ENCODE peak calls at places on chromosomes 1 and 21, in ten cellular contexts. One of them, this sample, is unnamed.

GRCh38 chr1:6497215-6497866 is 5.9 kb upstream of the PLEKHG5 start:
- DNase-seq in prostate gland: peak; percentile 45
- DNase-seq in CD8-positive, alpha-beta T cell: peak; percentile 55
- DNase-seq in suprapubic skin: no peak
- DNase-seq in upper lobe of right lung: no peak
- DNase-seq in left ventricle myocardium inferior: peak; percentile 68
- DNase-seq in pancreas: peak; percentile 42
- DNase-seq in adrenal gland: peak; percentile 83
- DNase-seq in H9: peak; percentile 71
- DNase-seq in heart right ventricle: peak; percentile 65
- DNase-seq in this sample: peak; percentile 65

GRCh38 chr21:14414932-14415508 is 32.1 kb upstream of the HSPA13 start:
- DNase-seq in prostate gland: no peak
- DNase-seq in CD8-positive, alpha-beta T cell: no peak
- DNase-seq in suprapubic skin: no peak
- DNase-seq in upper lobe of right lung: no peak
- DNase-seq in left ventricle myocardium inferior: no peak
- DNase-seq in pancreas: no peak
- DNase-seq in adrenal gland: no peak
- DNase-seq in H9: no peak
- DNase-seq in heart right ventricle: no peak
- DNase-seq in this sample: no peak

GRCh38 chr1:57908471-57908870 is 484.6 kb upstream of the DAB1 start:
- DNase-seq in prostate gland: no peak
- DNase-seq in CD8-positive, alpha-beta T cell: no peak
- DNase-seq in suprapubic skin: no peak
- DNase-seq in upper lobe of right lung: no peak
- DNase-seq in left ventricle myocardium inferior: no peak
- DNase-seq in pancreas: no peak
- DNase-seq in adrenal gland: no peak
- DNase-seq in H9: no peak
- DNase-seq in heart right ventricle: no peak
- DNase-seq in this sample: no peak

GRCh38 chr1:163737261-163737660 is 415.5 kb downstream of the NUF2 start:
- DNase-seq in prostate gland: no peak
- DNase-seq in CD8-positive, alpha-beta T cell: no peak
- DNase-seq in suprapubic skin: no peak
- DNase-seq in upper lobe of right lung: no peak
- DNase-seq in left ventricle myocardium inferior: no peak
- DNase-seq in pancreas: no peak
- DNase-seq in adrenal gland: no peak
- DNase-seq in H9: no peak
- DNase-seq in heart right ventricle: no peak
- DNase-seq in this sample: no peak

GRCh38 chr1:235448616-235449015 is 55.6 kb downstream of the B3GALNT2 start:
- DNase-seq in prostate gland: no peak
- DNase-seq in CD8-positive, alpha-beta T cell: no peak
- DNase-seq in suprapubic skin: no peak
- DNase-seq in upper lobe of right lung: no peak
- DNase-seq in left ventricle myocardium inferior: no peak
- DNase-seq in pancreas: no peak
- DNase-seq in adrenal gland: no peak
- DNase-seq in H9: no peak
- DNase-seq in heart right ventricle: no peak
- DNase-seq in this sample: no peak

GRCh38 chr1:245961137-245961540 is 545.9 kb downstream of the SMYD3 start:
- DNase-seq in prostate gland: no peak
- DNase-seq in CD8-positive, alpha-beta T cell: no peak
- DNase-seq in suprapubic skin: no peak
- DNase-seq in upper lobe of right lung: no peak
- DNase-seq in left ventricle myocardium inferior: no peak
- DNase-seq in pancreas: no peak
- DNase-seq in adrenal gland: no peak
- DNase-seq in H9: no peak
- DNase-seq in heart right ventricle: no peak
- DNase-seq in this sample: no peak

GRCh38 chr1:18578271-18578670 is 52.4 kb upstream of the PAX7 start:
- DNase-seq in prostate gland: no peak
- DNase-seq in CD8-positive, alpha-beta T cell: no peak
- DNase-seq in suprapubic skin: no peak
- DNase-seq in upper lobe of right lung: no peak
- DNase-seq in left ventricle myocardium inferior: no peak
- DNase-seq in pancreas: no peak
- DNase-seq in adrenal gland: no peak
- DNase-seq in H9: no peak
- DNase-seq in heart right ventricle: no peak
- DNase-seq in this sample: no peak

GRCh38 chr21:31194510-31195293 is 149.4 kb downstream of the TIAM1 start:
- DNase-seq in prostate gland: no peak
- DNase-seq in CD8-positive, alpha-beta T cell: no peak
- DNase-seq in suprapubic skin: no peak
- DNase-seq in upper lobe of right lung: no peak
- DNase-seq in left ventricle myocardium inferior: no peak
- DNase-seq in pancreas: no peak
- DNase-seq in adrenal gland: no peak
- DNase-seq in H9: no peak
- DNase-seq in heart right ventricle: no peak
- DNase-seq in this sample: peak; percentile 47

GRCh38 chr1:213541641-213542040 is 446.1 kb upstream of the PROX1 start:
- DNase-seq in prostate gland: no peak
- DNase-seq in CD8-positive, alpha-beta T cell: no peak
- DNase-seq in suprapubic skin: no peak
- DNase-seq in upper lobe of right lung: no peak
- DNase-seq in left ventricle myocardium inferior: no peak
- DNase-seq in pancreas: no peak
- DNase-seq in adrenal gland: no peak
- DNase-seq in H9: no peak
- DNase-seq in heart right ventricle: no peak
- DNase-seq in this sample: no peak

GRCh38 chr1:41695118-41695517 is 210.6 kb upstream of the EDN2 start:
- DNase-seq in prostate gland: peak; percentile 50
- DNase-seq in CD8-positive, alpha-beta T cell: no peak
- DNase-seq in suprapubic skin: no peak
- DNase-seq in upper lobe of right lung: peak; percentile 64
- DNase-seq in left ventricle myocardium inferior: peak; percentile 68
- DNase-seq in pancreas: peak; percentile 31
- DNase-seq in adrenal gland: peak; percentile 78
- DNase-seq in H9: no peak
- DNase-seq in heart right ventricle: peak; percentile 68
- DNase-seq in this sample: peak; percentile 50

GRCh38 chr1:46489169-46489637 is 433 bp upstream of the DMBX1 start:
- DNase-seq in prostate gland: no peak
- DNase-seq in CD8-positive, alpha-beta T cell: no peak
- DNase-seq in suprapubic skin: no peak
- DNase-seq in upper lobe of right lung: no peak
- DNase-seq in left ventricle myocardium inferior: no peak
- DNase-seq in pancreas: no peak
- DNase-seq in adrenal gland: no peak
- DNase-seq in H9: no peak
- DNase-seq in heart right ventricle: no peak
- DNase-seq in this sample: no peak

GRCh38 chr1:54362881-54363340 is 43.3 kb downstream of the SSBP3 start:
- DNase-seq in prostate gland: no peak
- DNase-seq in CD8-positive, alpha-beta T cell: no peak
- DNase-seq in suprapubic skin: no peak
- DNase-seq in upper lobe of right lung: no peak
- DNase-seq in left ventricle myocardium inferior: no peak
- DNase-seq in pancreas: no peak
- DNase-seq in adrenal gland: no peak
- DNase-seq in H9: no peak
- DNase-seq in heart right ventricle: no peak
- DNase-seq in this sample: no peak

GRCh38 chr21:39847877-39848276 is 19.4 kb upstream of the PCP4 start:
- DNase-seq in prostate gland: no peak
- DNase-seq in CD8-positive, alpha-beta T cell: no peak
- DNase-seq in suprapubic skin: no peak
- DNase-seq in upper lobe of right lung: no peak
- DNase-seq in left ventricle myocardium inferior: no peak
- DNase-seq in pancreas: no peak
- DNase-seq in adrenal gland: no peak
- DNase-seq in H9: no peak
- DNase-seq in heart right ventricle: no peak
- DNase-seq in this sample: no peak
- H3K9me3 ChIP-seq in prostate gland: no peaks in the 10 kb centered on the region
- H3K9me3 ChIP-seq in CD8-positive, alpha-beta T cell: no peaks in the 10 kb centered on the region
- H3K9me3 ChIP-seq in suprapubic skin: no peaks in the 10 kb centered on the region
- H3K9me3 ChIP-seq in upper lobe of right lung: no peaks in the 10 kb centered on the region
- H3K9me3 ChIP-seq in left ventricle myocardium inferior: no peaks in the 10 kb centered on the region
- H3K9me3 ChIP-seq in pancreas: no peaks in the 10 kb centered on the region
- H3K9me3 ChIP-seq in adrenal gland: no peaks in the 10 kb centered on the region
- H3K9me3 ChIP-seq in H9: no peaks in the 10 kb centered on the region
- H3K9me3 ChIP-seq in heart right ventricle: no peaks in the 10 kb centered on the region
- H3K9me3 ChIP-seq in this sample: no peaks in the 10 kb centered on the region

DNA sequence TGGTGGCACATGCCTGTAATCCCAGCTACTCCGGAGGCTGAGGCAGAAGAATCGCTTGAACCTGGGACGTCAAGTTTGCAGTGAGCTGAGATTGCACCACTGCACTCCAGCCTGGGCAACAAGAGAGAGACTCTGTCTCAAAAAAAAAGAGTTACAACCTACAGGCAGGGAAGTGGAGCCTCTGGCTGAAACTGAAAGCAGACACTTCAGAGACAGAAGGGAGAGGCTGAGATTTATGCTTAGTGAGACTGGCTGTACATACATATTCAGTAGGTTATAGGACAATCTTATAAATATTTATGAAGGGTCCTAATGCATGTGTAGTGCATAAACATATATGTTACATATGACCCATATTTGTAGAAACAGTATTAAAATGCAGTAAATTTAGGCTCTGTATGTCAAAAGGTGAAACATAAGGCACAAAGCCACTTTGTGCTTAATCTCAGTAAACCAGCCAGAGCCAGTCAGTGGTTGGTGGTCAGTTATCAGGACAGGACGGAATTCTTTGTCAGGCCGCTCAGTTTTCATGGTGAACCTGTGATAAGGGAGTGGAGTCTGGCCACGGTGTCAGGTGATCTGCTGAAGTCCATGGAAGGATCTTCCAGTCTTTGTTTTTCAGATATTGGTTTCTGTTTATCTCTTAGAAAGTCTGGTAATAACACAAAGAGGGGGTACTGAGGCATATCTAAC is 13.7 kb downstream of the RHEX start:
- DNase-seq in prostate gland: no peak
- DNase-seq in CD8-positive, alpha-beta T cell: no peak
- DNase-seq in suprapubic skin: no peak
- DNase-seq in upper lobe of right lung: no peak
- DNase-seq in left ventricle myocardium inferior: no peak
- DNase-seq in pancreas: no peak
- DNase-seq in adrenal gland: no peak
- DNase-seq in H9: no peak
- DNase-seq in heart right ventricle: no peak
- DNase-seq in this sample: no peak
- H3K27ac ChIP-seq in prostate gland: no peak overlapping the region
- H3K27ac ChIP-seq in CD8-positive, alpha-beta T cell: no peak overlapping the region
- H3K27ac ChIP-seq in suprapubic skin: no peak overlapping the region
- H3K27ac ChIP-seq in upper lobe of right lung: no peak overlapping the region
- H3K27ac ChIP-seq in left ventricle myocardium inferior: no peak overlapping the region
- H3K27ac ChIP-seq in pancreas: no peak overlapping the region
- H3K27ac ChIP-seq in adrenal gland: no peak overlapping the region
- H3K27ac ChIP-seq in H9: no peak overlapping the region
- H3K27ac ChIP-seq in heart right ventricle: no peak overlapping the region
- H3K27ac ChIP-seq in this sample: no peak overlapping the region

GRCh38 chr1:228243093-228243492 is 35.2 kb downstream of the OBSCN start:
- DNase-seq in prostate gland: no peak
- DNase-seq in CD8-positive, alpha-beta T cell: no peak
- DNase-seq in suprapubic skin: no peak
- DNase-seq in upper lobe of right lung: no peak
- DNase-seq in left ventricle myocardium inferior: no peak
- DNase-seq in pancreas: no peak
- DNase-seq in adrenal gland: peak; percentile 14
- DNase-seq in H9: no peak
- DNase-seq in heart right ventricle: no peak
- DNase-seq in this sample: no peak
- H3K9me3 ChIP-seq in prostate gland: no peaks in the 10 kb centered on the region
- H3K9me3 ChIP-seq in CD8-positive, alpha-beta T cell: peaks cover 13% of the 10 kb centered on the region
- H3K9me3 ChIP-seq in suprapubic skin: peaks cover 17% of the 10 kb centered on the region
- H3K9me3 ChIP-seq in upper lobe of right lung: peaks cover 23% of the 10 kb centered on the region
- H3K9me3 ChIP-seq in left ventricle myocardium inferior: peaks cover 57% of the 10 kb centered on the region
- H3K9me3 ChIP-seq in pancreas: peaks cover 3% of the 10 kb centered on the region
- H3K9me3 ChIP-seq in adrenal gland: no peaks in the 10 kb centered on the region
- H3K9me3 ChIP-seq in H9: peaks cover 36% of the 10 kb centered on the region
- H3K9me3 ChIP-seq in heart right ventricle: no peaks in the 10 kb centered on the region
- H3K9me3 ChIP-seq in this sample: peaks cover 34% of the 10 kb centered on the region

GRCh38 chr1:203173156-203173555 is 2.5 kb downstream of the MYBPH start:
- DNase-seq in prostate gland: no peak
- DNase-seq in CD8-positive, alpha-beta T cell: no peak
- DNase-seq in suprapubic skin: no peak
- DNase-seq in upper lobe of right lung: no peak
- DNase-seq in left ventricle myocardium inferior: no peak
- DNase-seq in pancreas: no peak
- DNase-seq in adrenal gland: no peak
- DNase-seq in H9: no peak
- DNase-seq in heart right ventricle: no peak
- DNase-seq in this sample: no peak

GRCh38 chr1:203175237-203176181 is at the start of gene MYBPH:
- DNase-seq in prostate gland: no peak
- DNase-seq in CD8-positive, alpha-beta T cell: no peak
- DNase-seq in suprapubic skin: no peak
- DNase-seq in upper lobe of right lung: no peak
- DNase-seq in left ventricle myocardium inferior: peak; percentile 54
- DNase-seq in pancreas: no peak
- DNase-seq in adrenal gland: peak; percentile 64
- DNase-seq in H9: no peak
- DNase-seq in heart right ventricle: peak; percentile 54
- DNase-seq in this sample: no peak

GRCh38 chr1:203176273-203176672 is 647 bp upstream of the MYBPH start:
- DNase-seq in prostate gland: no peak
- DNase-seq in CD8-positive, alpha-beta T cell: no peak
- DNase-seq in suprapubic skin: no peak
- DNase-seq in upper lobe of right lung: no peak
- DNase-seq in left ventricle myocardium inferior: no peak
- DNase-seq in pancreas: no peak
- DNase-seq in adrenal gland: no peak
- DNase-seq in H9: no peak
- DNase-seq in heart right ventricle: no peak
- DNase-seq in this sample: no peak

GRCh38 chr1:203173566-203173965 is 2.1 kb downstream of the MYBPH start:
- DNase-seq in prostate gland: no peak
- DNase-seq in CD8-positive, alpha-beta T cell: no peak
- DNase-seq in suprapubic skin: no peak
- DNase-seq in upper lobe of right lung: no peak
- DNase-seq in left ventricle myocardium inferior: no peak
- DNase-seq in pancreas: no peak
- DNase-seq in adrenal gland: no peak
- DNase-seq in H9: no peak
- DNase-seq in heart right ventricle: no peak
- DNase-seq in this sample: peak; percentile 53

DNA sequence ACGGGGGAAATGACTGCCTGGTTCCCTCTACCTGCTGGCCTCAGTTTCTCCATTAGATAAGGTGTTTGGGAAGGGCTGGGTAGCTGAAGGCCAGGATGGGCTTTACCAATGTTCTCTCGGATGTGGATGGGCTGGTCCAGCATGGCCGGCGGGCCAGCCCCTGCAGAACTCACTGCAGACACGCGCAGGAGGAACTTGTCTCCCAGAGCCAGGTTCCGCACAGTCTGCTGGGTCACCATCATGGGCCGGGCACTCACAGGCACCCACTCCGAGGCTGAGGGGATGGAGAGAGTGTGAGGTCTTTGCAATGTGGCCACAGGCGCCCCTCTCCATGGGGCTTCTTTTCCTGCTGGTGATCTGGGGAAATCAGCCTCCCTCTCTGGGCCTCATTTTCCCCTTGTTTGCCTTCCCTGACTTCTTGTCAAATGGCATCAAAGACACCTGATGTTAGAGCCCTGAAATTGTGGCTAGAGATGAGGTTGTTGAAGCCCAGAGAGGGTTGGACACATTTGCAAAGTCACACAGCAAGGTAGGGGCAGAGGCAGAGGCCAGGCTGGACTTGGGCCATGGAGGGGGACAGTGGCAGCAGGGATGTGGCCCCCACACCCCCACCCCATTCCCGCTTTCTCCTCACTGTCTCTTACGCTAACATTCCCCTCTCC is 1.2 kb downstream of the MYBPH start:
- DNase-seq in prostate gland: no peak
- DNase-seq in CD8-positive, alpha-beta T cell: no peak
- DNase-seq in suprapubic skin: no peak
- DNase-seq in upper lobe of right lung: no peak
- DNase-seq in left ventricle myocardium inferior: no peak
- DNase-seq in pancreas: no peak
- DNase-seq in adrenal gland: no peak
- DNase-seq in H9: no peak
- DNase-seq in heart right ventricle: no peak
- DNase-seq in this sample: no peak
- H3K27ac ChIP-seq in prostate gland: no peak overlapping the region
- H3K27ac ChIP-seq in CD8-positive, alpha-beta T cell: no peak overlapping the region
- H3K27ac ChIP-seq in suprapubic skin: no peak overlapping the region
- H3K27ac ChIP-seq in upper lobe of right lung: no peak overlapping the region
- H3K27ac ChIP-seq in left ventricle myocardium inferior: no peak overlapping the region
- H3K27ac ChIP-seq in pancreas: no peak overlapping the region
- H3K27ac ChIP-seq in adrenal gland: no peak overlapping the region
- H3K27ac ChIP-seq in H9: no peak overlapping the region
- H3K27ac ChIP-seq in heart right ventricle: no peak overlapping the region
- H3K27ac ChIP-seq in this sample: no peak overlapping the region